ENCODE peak calls at places on chromosome 22, in four cellular contexts. One of them, this sample, is unnamed.

GRCh38 chr22:21014202-21015050 is 539 bp upstream of the P2RX6 start:
- DNase-seq in thoracic aorta: peak; percentile 42
- DNase-seq in stomach: peak; percentile 83
- DNase-seq in fibroblast of lung: peak; percentile 87
- DNase-seq in this sample: peak; percentile 98

GRCh38 chr22:32735516-32735915 is 66.0 kb upstream of the TIMP3 start:
- DNase-seq in fibroblast of lung: no peak
- DNase-seq in stomach: no peak
- DNase-seq in thoracic aorta: no peak
- DNase-seq in this sample: no peak

GRCh38 chr22:32644252-32645100 is 157.0 kb upstream of the TIMP3 start:
- DNase-seq in fibroblast of lung: peak; percentile 50
- DNase-seq in thoracic aorta: no peak
- DNase-seq in stomach: peak; percentile 40
- DNase-seq in this sample: peak; percentile 88

GRCh38 chr22:34638128-34638527 is 427.8 kb upstream of the ISX start:
- DNase-seq in fibroblast of lung: no peak
- DNase-seq in thoracic aorta: no peak
- DNase-seq in stomach: no peak
- DNase-seq in this sample: no peak

GRCh38 chr22:20957691-20958440 is 9.2 kb upstream of the AIFM3 start:
- DNase-seq in stomach: peak; percentile 33
- DNase-seq in fibroblast of lung: peak; percentile 22
- DNase-seq in thoracic aorta: no peak
- DNase-seq in this sample: peak; percentile 52

GRCh38 chr22:38465673-38466490 is 2.0 kb upstream of the KDELR3 start:
- DNase-seq in fibroblast of lung: no peak
- DNase-seq in thoracic aorta: no peak
- DNase-seq in stomach: no peak
- DNase-seq in this sample: no peak

GRCh38 chr22:46935506-46936377 is 173.3 kb downstream of the TBC1D22A start:
- DNase-seq in stomach: no peak
- DNase-seq in thoracic aorta: no peak
- DNase-seq in fibroblast of lung: no peak
- DNase-seq in this sample: no peak

GRCh38 chr22:38153821-38154562 is 27.6 kb downstream of the PLA2G6 start:
- DNase-seq in fibroblast of lung: no peak
- DNase-seq in thoracic aorta: no peak
- DNase-seq in stomach: no peak
- DNase-seq in this sample: no peak

GRCh38 chr22:30816413-30816812 is 121.7 kb downstream of the OSBP2 start:
- DNase-seq in stomach: no peak
- DNase-seq in fibroblast of lung: no peak
- DNase-seq in thoracic aorta: no peak
- DNase-seq in this sample: no peak

GRCh38 chr22:29002603-29003002 is 59.0 kb downstream of the C22orf31 start:
- DNase-seq in stomach: peak; percentile 53
- DNase-seq in fibroblast of lung: no peak
- DNase-seq in thoracic aorta: no peak
- DNase-seq in this sample: no peak

GRCh38 chr22:29073618-29074275 is 912 bp downstream of the KREMEN1 start:
- DNase-seq in fibroblast of lung: peak; percentile 17
- DNase-seq in thoracic aorta: no peak
- DNase-seq in stomach: peak; percentile 66
- DNase-seq in this sample: peak; percentile 65

GRCh38 chr22:46894081-46894671 is 131.7 kb downstream of the TBC1D22A start:
- DNase-seq in stomach: peak; percentile 20
- DNase-seq in thoracic aorta: no peak
- DNase-seq in fibroblast of lung: peak; percentile 24
- DNase-seq in this sample: no peak

GRCh38 chr22:37563153-37564081 is 3.1 kb downstream of the CDC42EP1 start:
- DNase-seq in fibroblast of lung: peak; percentile 91
- DNase-seq in thoracic aorta: peak; percentile 85
- DNase-seq in stomach: peak; percentile 82
- DNase-seq in this sample: peak; percentile 97

GRCh38 chr22:46801826-46802607 is 39.6 kb downstream of the TBC1D22A start:
- DNase-seq in fibroblast of lung: no peak
- DNase-seq in thoracic aorta: no peak
- DNase-seq in stomach: no peak
- DNase-seq in this sample: no peak

GRCh38 chr22:34709641-34710040 is 356.3 kb upstream of the ISX start:
- DNase-seq in thoracic aorta: no peak
- DNase-seq in fibroblast of lung: no peak
- DNase-seq in stomach: no peak
- DNase-seq in this sample: no peak

GRCh38 chr22:17872491-17872890 is 98.2 kb upstream of the BID start:
- DNase-seq in thoracic aorta: no peak
- DNase-seq in stomach: no peak
- DNase-seq in fibroblast of lung: no peak
- DNase-seq in this sample: no peak

GRCh38 chr22:17869285-17870096 is 95.2 kb upstream of the BID start:
- DNase-seq in fibroblast of lung: no peak
- DNase-seq in thoracic aorta: no peak
- DNase-seq in stomach: no peak
- DNase-seq in this sample: no peak

GRCh38 chr22:17871726-17872458 is 97.6 kb upstream of the BID start:
- DNase-seq in fibroblast of lung: no peak
- DNase-seq in stomach: no peak
- DNase-seq in thoracic aorta: no peak
- DNase-seq in this sample: no peak

GRCh38 chr22:17868771-17869170 is 94.5 kb upstream of the BID start:
- DNase-seq in thoracic aorta: no peak
- DNase-seq in fibroblast of lung: no peak
- DNase-seq in stomach: no peak
- DNase-seq in this sample: no peak

GRCh38 chr22:17870408-17870807 is 96.1 kb upstream of the BID start:
- DNase-seq in thoracic aorta: no peak
- DNase-seq in fibroblast of lung: no peak
- DNase-seq in stomach: no peak
- DNase-seq in this sample: no peak
- H3K27ac ChIP-seq in thoracic aorta: no peak overlapping the region
- H3K27ac ChIP-seq in fibroblast of lung: no peak overlapping the region
- H3K27ac ChIP-seq in stomach: no peak overlapping the region
- H3K27ac ChIP-seq in this sample: peak overlapping the region; percentile 69

GRCh38 chr22:49348631-49349030 is 479.0 kb downstream of the BRD1 start:
- DNase-seq in thoracic aorta: no peak
- DNase-seq in fibroblast of lung: no peak
- DNase-seq in stomach: no peak
- DNase-seq in this sample: no peak
- H3K4me1 ChIP-seq in thoracic aorta: no peaks in the 10 kb centered on the region
- H3K4me1 ChIP-seq in fibroblast of lung: no peaks in the 10 kb centered on the region
- H3K4me1 ChIP-seq in stomach: no peaks in the 10 kb centered on the region
- H3K4me1 ChIP-seq in this sample: no peaks in the 10 kb centered on the region

GRCh38 chr22:19766506-19767426 is 6.2 kb downstream of the TBX1 start:
- DNase-seq in fibroblast of lung: no peak
- DNase-seq in thoracic aorta: no peak
- DNase-seq in stomach: peak; percentile 71
- DNase-seq in this sample: peak; percentile 50
- TF ChIP-seq CTCF in fibroblast of lung: no peak
- TF ChIP-seq CTCF in thoracic aorta: no peak
- TF ChIP-seq CTCF in stomach: no peak
- TF ChIP-seq CTCF in this sample: peak; percentile 21

GRCh38 chr22:41810022-41810421 is 9.5 kb downstream of the CCDC134 start:
- DNase-seq in thoracic aorta: no peak
- DNase-seq in stomach: no peak
- DNase-seq in fibroblast of lung: no peak
- DNase-seq in this sample: no peak

GRCh38 chr22:41805639-41806038 is 5.2 kb downstream of the CCDC134 start:
- DNase-seq in stomach: no peak
- DNase-seq in fibroblast of lung: no peak
- DNase-seq in thoracic aorta: no peak
- DNase-seq in this sample: no peak

GRCh38 chr22:41812805-41813545 is 12.5 kb downstream of the CCDC134 start:
- DNase-seq in fibroblast of lung: no peak
- DNase-seq in stomach: no peak
- DNase-seq in thoracic aorta: no peak
- DNase-seq in this sample: no peak

GRCh38 chr22:41813726-41814410 is 13.4 kb downstream of the CCDC134 start:
- DNase-seq in thoracic aorta: no peak
- DNase-seq in stomach: no peak
- DNase-seq in fibroblast of lung: no peak
- DNase-seq in this sample: no peak

DNA sequence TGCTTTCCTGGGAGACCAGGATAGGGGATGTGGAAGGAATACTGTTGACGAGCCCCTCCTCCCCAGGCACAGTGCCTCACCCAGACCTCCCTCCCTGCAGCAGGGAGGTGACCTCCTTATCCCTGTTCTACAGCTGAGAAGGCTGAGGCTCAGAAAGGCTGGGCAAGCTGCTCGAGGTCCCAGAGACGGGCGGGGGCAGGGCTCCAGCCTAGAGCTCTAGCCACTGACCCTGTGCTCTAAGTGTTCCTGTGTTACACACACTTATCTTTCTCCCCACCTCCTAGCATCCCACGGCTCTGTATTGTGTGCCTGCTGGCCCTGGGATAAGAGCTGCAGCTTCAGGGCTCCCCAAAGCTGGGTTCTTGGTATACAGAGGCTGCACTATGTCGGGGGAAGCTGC is 7.9 kb downstream of the CCDC134 start:
- DNase-seq in fibroblast of lung: no peak
- DNase-seq in thoracic aorta: no peak
- DNase-seq in stomach: no peak
- DNase-seq in this sample: no peak
- H3K27ac ChIP-seq in fibroblast of lung: no peak overlapping the region
- H3K27ac ChIP-seq in thoracic aorta: no peak overlapping the region
- H3K27ac ChIP-seq in stomach: no peak overlapping the region
- H3K27ac ChIP-seq in this sample: no peak overlapping the region

DNA sequence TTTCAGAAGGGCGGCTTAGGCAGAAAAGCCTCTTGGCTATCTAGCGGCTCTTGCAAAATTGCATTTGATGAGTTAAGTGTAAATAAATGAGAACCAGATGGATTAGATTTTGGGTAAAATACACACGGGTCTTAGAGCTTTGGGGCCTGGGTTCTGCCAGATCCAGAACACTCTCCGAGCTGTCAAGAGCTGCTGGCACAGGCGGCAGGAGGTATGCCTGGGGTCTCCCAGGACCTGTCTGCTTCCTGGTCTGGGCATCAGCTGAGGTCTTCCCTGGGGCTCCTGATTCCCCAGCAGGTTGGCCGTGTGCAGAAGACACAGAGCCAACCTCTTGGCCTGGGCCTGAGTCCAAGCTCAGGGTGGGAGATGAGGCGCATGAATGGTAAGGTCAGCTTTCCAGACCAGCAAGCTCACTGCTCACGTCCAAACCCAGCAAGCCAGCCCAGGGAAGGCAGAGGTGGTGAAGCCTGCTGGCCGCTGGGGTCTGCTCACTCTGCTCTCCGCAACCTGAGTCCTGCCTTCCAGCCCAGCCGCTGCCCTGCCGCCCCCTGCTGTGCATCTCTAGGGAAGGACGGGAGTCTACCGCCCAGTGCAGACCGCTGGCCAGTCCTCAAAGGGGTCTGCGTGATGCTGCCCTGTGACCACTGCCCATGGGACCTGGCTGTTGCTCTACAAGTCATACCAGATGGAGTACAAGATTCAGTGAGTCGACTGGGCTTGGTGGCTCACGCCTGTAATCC is 44.9 kb downstream of the SCUBE1 start:
- DNase-seq in fibroblast of lung: peak; percentile 13
- DNase-seq in stomach: no peak
- DNase-seq in thoracic aorta: no peak
- DNase-seq in this sample: no peak
- H3K4me1 ChIP-seq in fibroblast of lung: no peaks in the 10 kb centered on the region
- H3K4me1 ChIP-seq in stomach: peaks cover 67% of the 10 kb centered on the region
- H3K4me1 ChIP-seq in thoracic aorta: peaks cover 82% of the 10 kb centered on the region
- H3K4me1 ChIP-seq in this sample: peaks cover 2% of the 10 kb centered on the region

GRCh38 chr22:25366408-25366807 is 147.0 kb downstream of the CRYBB2 start:
- DNase-seq in fibroblast of lung: no peak
- DNase-seq in thoracic aorta: no peak
- DNase-seq in stomach: no peak
- DNase-seq in this sample: no peak
- TF ChIP-seq CTCF in fibroblast of lung: no peak
- TF ChIP-seq CTCF in thoracic aorta: no peak
- TF ChIP-seq CTCF in stomach: no peak
- TF ChIP-seq CTCF in this sample: no peak

GRCh38 chr22:40043086-40043485 is 48.3 kb downstream of the FAM83F start:
- DNase-seq in thoracic aorta: no peak
- DNase-seq in fibroblast of lung: peak; percentile 37
- DNase-seq in stomach: no peak
- DNase-seq in this sample: peak; percentile 81
- H3K27ac ChIP-seq in thoracic aorta: peak overlapping the region; percentile 85
- H3K27ac ChIP-seq in fibroblast of lung: no peak overlapping the region
- H3K27ac ChIP-seq in stomach: peak overlapping the region; percentile 98
- H3K27ac ChIP-seq in this sample: no peak overlapping the region

GRCh38 chr22:36267058-36267457 is 14.1 kb downstream of the APOL1 start:
- DNase-seq in thoracic aorta: no peak
- DNase-seq in fibroblast of lung: no peak
- DNase-seq in stomach: no peak
- DNase-seq in this sample: no peak

GRCh38 chr22:36267896-36268485 is 15.1 kb downstream of the APOL1 start:
- DNase-seq in stomach: peak; percentile 17
- DNase-seq in fibroblast of lung: no peak
- DNase-seq in thoracic aorta: no peak
- DNase-seq in this sample: no peak
- H3K4me1 ChIP-seq in stomach: no peaks in the 10 kb centered on the region
- H3K4me1 ChIP-seq in fibroblast of lung: no peaks in the 10 kb centered on the region
- H3K4me1 ChIP-seq in thoracic aorta: no peaks in the 10 kb centered on the region
- H3K4me1 ChIP-seq in this sample: no peaks in the 10 kb centered on the region